ENCODE peak calls at places on chromosomes 5 and 9, in nine cellular contexts. P, V, Z, J, C, I, Q, R and L are unnamed samples.

GRCh38 chr5:16992006-16992405 is 55.9 kb upstream of the MYO10 start:
- DNase-seq in R (peak), I (no peak), P (no peak), J (no peak), Z (no peak), V (no peak), C (no peak), Q (no peak), L (no peak)

GRCh38 chr5:56489272-56489671 is 256.1 kb upstream of the ANKRD55 start:
- DNase-seq in R (no peak), Q (no peak), I (no peak), V (no peak), J (peak), Z (no peak), C (no peak), P (no peak), L (no peak)

GRCh38 chr5:176466245-176466871 is 18.2 kb downstream of the FAF2 start:
- DNase-seq in Q (no peak), Z (no peak), R (no peak), J (no peak), V (no peak), C (no peak), P (no peak), I (no peak), L (no peak)

GRCh38 chr9:72982161-72982799 is 29.4 kb upstream of the ALDH1A1 start:
- DNase-seq in C (no peak), P (no peak), V (no peak), I (no peak), Q (no peak), R (no peak), J (no peak), Z (no peak), L (no peak)

GRCh38 chr9:13787234-13787833 is 507.8 kb upstream of the MPDZ start:
- DNase-seq in R (no peak), J (no peak), Z (no peak), C (no peak), I (no peak), P (no peak), Q (no peak), V (no peak), L (no peak)

GRCh38 chr5:9278925-9279603 is 266.8 kb downstream of the SEMA5A start:
- DNase-seq in Q (no peak), V (no peak), Z (no peak), P (no peak), I (no peak), J (no peak), C (no peak), R (no peak), L (no peak)

GRCh38 chr9:90441814-90442213 is 200.8 kb downstream of the DIRAS2 start:
- DNase-seq in P (no peak), V (no peak), Z (no peak), R (no peak), C (no peak), I (peak), Q (no peak), J (no peak), L (no peak)

GRCh38 chr5:73454379-73455036 is 5.9 kb upstream of the FOXD1 start:
- DNase-seq in Q (peak), C (peak), V (no peak), R (no peak), I (peak), P (no peak), Z (no peak), J (peak), L (peak)

GRCh38 chr5:104932431-104932830 is 1369.8 kb upstream of the NUDT12 start:
- DNase-seq in P (no peak), I (no peak), Z (no peak), R (no peak), Q (no peak), V (no peak), C (peak), J (no peak), L (no peak)

GRCh38 chr9:93603906-93604326 is 27.5 kb downstream of the PHF2 start:
- DNase-seq in P (peak), R (no peak), V (no peak), I (no peak), J (no peak), Z (no peak), Q (no peak), C (no peak), L (no peak)

GRCh38 chr9:37551468-37551867 is 24.7 kb downstream of the FBXO10 start:
- DNase-seq in C (no peak), Q (no peak), V (no peak), J (no peak), R (no peak), Z (no peak), I (no peak), P (no peak), L (no peak)

GRCh38 chr9:805151-805550 is 36.3 kb upstream of the DMRT1 start:
- DNase-seq in I (no peak), C (no peak), J (no peak), Q (no peak), R (no peak), V (no peak), Z (no peak), P (no peak), L (no peak)

GRCh38 chr9:92122061-92122460 is 6.8 kb upstream of the SPTLC1 start:
- DNase-seq in Q (no peak), P (no peak), V (no peak), R (no peak), I (no peak), C (no peak), Z (no peak), J (no peak), L (no peak)

GRCh38 chr9:36325081-36325828 is 67.0 kb upstream of the GNE start:
- DNase-seq in P (peak), I (no peak), V (no peak), Z (no peak), J (no peak), C (no peak), Q (no peak), R (no peak), L (no peak)

GRCh38 chr9:17401858-17402257 is 177.0 kb upstream of the SH3GL2 start:
- DNase-seq in Z (no peak), J (no peak), R (no peak), C (no peak), I (no peak), Q (no peak), V (no peak), P (no peak), L (no peak)

GRCh38 chr5:96254980-96255681 is 177.9 kb downstream of the PCSK1 start:
- DNase-seq in J (peak), P (no peak), I (no peak), Q (no peak), Z (no peak), V (no peak), C (no peak), R (no peak), L (no peak)

GRCh38 chr5:52684056-52684455 is 103.7 kb upstream of the ITGA1 start:
- DNase-seq in Q (no peak), I (no peak), J (no peak), Z (no peak), V (no peak), C (no peak), P (no peak), R (no peak), L (no peak)

GRCh38 chr9:125258832-125259534 is 2.6 kb upstream of the GAPVD1 start:
- DNase-seq in I (no peak), Q (no peak), V (no peak), Z (no peak), P (no peak), C (no peak), J (no peak), R (no peak), L (no peak)

GRCh38 chr5:133966090-133966489 is 2.3 kb downstream of the C5orf15 start:
- DNase-seq in R (no peak), Z (no peak), Q (no peak), C (no peak), I (no peak), J (no peak), V (no peak), P (no peak), L (no peak)

GRCh38 chr9:93354451-93354850 is 97.0 kb upstream of the FAM120A start:
- DNase-seq in R (no peak), C (no peak), Q (no peak), Z (no peak), J (no peak), P (no peak), V (no peak), I (no peak), L (no peak)

GRCh38 chr5:177405805-177406204 is 3.6 kb downstream of the F12 start:
- DNase-seq in V (peak), P (no peak), I (no peak), C (no peak), J (no peak), Q (no peak), Z (no peak), R (no peak), L (no peak)

GRCh38 chr5:61304611-61305369 is 27.3 kb upstream of the ZSWIM6 start:
- DNase-seq in V (no peak), C (no peak), Z (no peak), Q (no peak), P (no peak), J (peak), R (no peak), I (no peak), L (no peak)

GRCh38 chr5:72203251-72203845 is 96.1 kb downstream of the MAP1B start:
- DNase-seq in R (no peak), V (no peak), C (no peak), P (no peak), Q (no peak), J (no peak), Z (no peak), I (no peak), L (no peak)